ENCODE peak calls at places on chromosomes 2 and 18, in five cellular contexts. B is transverse colon, Z is heart left ventricle, H is adrenal gland, D is gastrocnemius medialis. U is an unnamed sample. For H3K4me1, the result is how much of the 10 kb centered on the place peaks cover.

GRCh38 chr2:45930396-45930792 is 278.9 kb downstream of the PRKCE start:
- DNase-seq in B (no peak), Z (no peak), H (no peak), D (peak), U (no peak)

GRCh38 chr18:37252342-37252741 is 313.3 kb downstream of the CELF4 start:
- DNase-seq in B (no peak), Z (peak), H (no peak), D (no peak), U (no peak)

GRCh38 chr2:154140249-154141025 is 268.7 kb downstream of the GALNT13 start:
- DNase-seq in B (no peak), Z (no peak), H (no peak), D (no peak), U (no peak)

GRCh38 chr2:10238991-10239485 is 63.7 kb upstream of the HPCAL1 start:
- DNase-seq in B (no peak), Z (peak), H (no peak), D (no peak), U (no peak)

GRCh38 chr2:133885847-133886246 is 317.6 kb upstream of the NCKAP5 start:
- DNase-seq in B (no peak), Z (no peak), H (no peak), D (no peak), U (no peak)

GRCh38 chr2:15334650-15335326 is 226.3 kb downstream of the NBAS start:
- DNase-seq in B (no peak), Z (no peak), H (no peak), D (no peak), U (no peak)

GRCh38 chr18:78293940-78294401 is 685.6 kb upstream of the SALL3 start:
- DNase-seq in B (no peak), Z (no peak), H (no peak), D (no peak), U (no peak)

GRCh38 chr2:170369894-170370293 is 191.9 kb downstream of the MYO3B start:
- DNase-seq in B (no peak), Z (no peak), H (no peak), D (no peak), U (no peak)

GRCh38 chr2:104909317-104909716 is 55.4 kb downstream of the POU3F3 start:
- DNase-seq in B (no peak), Z (no peak), H (no peak), D (no peak), U (no peak)

GRCh38 chr18:11587432-11587831 is 22.0 kb upstream of the SLC35G4 start:
- DNase-seq in B (no peak), Z (no peak), H (no peak), D (no peak), U (no peak)

GRCh38 chr2:7627587-7627986 is 710.4 kb downstream of the RNF144A start:
- DNase-seq in B (no peak), Z (no peak), H (no peak), D (no peak), U (no peak)

GRCh38 chr2:230784840-230785239 is 72.2 kb downstream of the CAB39 start:
- DNase-seq in B (no peak), Z (no peak), H (no peak), D (no peak), U (no peak)

GRCh38 chr2:32135409-32135808 is 30.3 kb upstream of the SLC30A6 start:
- DNase-seq in B (peak), Z (no peak), H (peak), D (no peak), U (no peak)

GRCh38 chr2:179261161-179261825 is 3.3 kb downstream of the SESTD1 start:
- DNase-seq in B (no peak), Z (no peak), H (no peak), D (no peak), U (no peak)

GRCh38 chr18:50527636-50528307 is 32.1 kb upstream of the MAPK4 start:
- DNase-seq in B (no peak), Z (no peak), H (no peak), D (no peak), U (no peak)

GRCh38 chr2:205852457-205852856 is 170.2 kb downstream of the NRP2 start:
- DNase-seq in B (no peak), Z (no peak), H (peak), D (peak), U (no peak)

GRCh38 chr2:193103064-193103463 is 908.3 kb upstream of the TMEFF2 start:
- DNase-seq in B (no peak), Z (no peak), H (no peak), D (no peak), U (no peak)

GRCh38 chr2:58571181-58571852 is 330.2 kb upstream of the FANCL start:
- DNase-seq in B (peak), Z (no peak), H (peak), D (no peak), U (no peak)

GRCh38 chr2:220165401-220165800 is 538.0 kb downstream of the SLC4A3 start:
- DNase-seq in B (peak), Z (no peak), H (no peak), D (no peak), U (no peak)

GRCh38 chr2:20582600-20583221 is 68.2 kb downstream of the HS1BP3 start:
- DNase-seq in B (no peak), Z (peak), H (no peak), D (no peak), U (no peak)

GRCh38 chr18:48724455-48724854 is 185.6 kb downstream of the CTIF start:
- DNase-seq in B (peak), Z (no peak), H (no peak), D (no peak), U (no peak)

GRCh38 chr2:211802611-211803010 is 736.0 kb downstream of the ERBB4 start:
- DNase-seq in B (no peak), Z (no peak), H (no peak), D (no peak), U (no peak)

GRCh38 chr2:33770023-33770422 is 170.9 kb upstream of the FAM98A start:
- DNase-seq in B (no peak), Z (no peak), H (no peak), D (no peak), U (no peak)

GRCh38 chr2:238509151-238509820 is 82.6 kb downstream of the ASB1 start:
- DNase-seq in B (no peak), Z (no peak), H (no peak), D (no peak), U (no peak)

GRCh38 chr2:192082121-192082520 is 112.6 kb downstream of the TMEFF2 start:
- DNase-seq in B (no peak), Z (no peak), H (no peak), D (no peak), U (no peak)

GRCh38 chr18:3540805-3541548 is 91.0 kb downstream of the TGIF1 start:
- DNase-seq in B (peak), Z (no peak), H (no peak), D (no peak), U (no peak)

GRCh38 chr2:215982465-215982875 is 30.9 kb downstream of the MREG start:
- DNase-seq in B (no peak), Z (no peak), H (no peak), D (no peak), U (no peak)

GRCh38 chr2:46175409-46175808 is 121.8 kb upstream of the EPAS1 start:
- DNase-seq in B (no peak), Z (no peak), H (no peak), D (no peak), U (no peak)

GRCh38 chr2:9525266-9525665 is 30.4 kb downstream of the ADAM17 start:
- DNase-seq in B (no peak), Z (no peak), H (no peak), D (no peak), U (no peak)

DNA sequence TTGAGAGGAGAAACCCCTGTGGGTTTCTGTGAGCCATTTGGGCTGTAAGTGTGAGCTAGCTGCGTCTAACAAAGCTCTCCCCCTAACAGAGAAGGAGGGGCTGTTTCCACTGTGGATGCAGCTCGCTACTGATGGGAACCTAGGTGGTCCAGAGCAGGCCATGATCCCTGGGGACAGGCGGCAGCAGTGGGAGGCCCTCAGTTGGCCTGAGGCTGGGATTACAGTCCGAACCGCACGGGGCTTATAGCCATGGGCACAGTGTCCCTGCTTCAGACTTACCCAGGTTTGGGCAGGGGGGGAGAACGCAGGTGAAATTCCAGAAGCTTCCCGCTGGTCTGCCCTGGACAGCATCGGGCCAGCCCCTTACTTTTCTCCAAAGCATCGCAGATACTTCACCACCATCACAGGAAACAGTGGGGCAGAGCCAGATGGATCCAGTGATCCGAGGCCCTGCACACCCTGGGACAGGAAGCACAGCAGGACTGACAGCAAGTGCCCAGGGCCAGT is 139.4 kb downstream of the SEPTIN10 start:
- DNase-seq in B (no peak), Z (no peak), H (no peak), D (no peak), U (no peak)
- H3K4me1 ChIP-seq in B (under half), Z (under half), H (under half), D (under half), U (under half)

GRCh38 chr2:65227471-65228248 is at the start of gene ACTR2:
- DNase-seq in B (peak), Z (peak), H (peak), D (peak), U (peak)

GRCh38 chr2:65232636-65233035 is 5.0 kb downstream of the ACTR2 start:
- DNase-seq in B (no peak), Z (no peak), H (no peak), D (no peak), U (no peak)

GRCh38 chr2:65228249-65228750 is 669 bp downstream of the ACTR2 start:
- DNase-seq in B (no peak), Z (no peak), H (peak), D (no peak), U (no peak)

GRCh38 chr2:65231121-65231520 is 3.5 kb downstream of the ACTR2 start:
- DNase-seq in B (no peak), Z (no peak), H (no peak), D (no peak), U (no peak)

DNA sequence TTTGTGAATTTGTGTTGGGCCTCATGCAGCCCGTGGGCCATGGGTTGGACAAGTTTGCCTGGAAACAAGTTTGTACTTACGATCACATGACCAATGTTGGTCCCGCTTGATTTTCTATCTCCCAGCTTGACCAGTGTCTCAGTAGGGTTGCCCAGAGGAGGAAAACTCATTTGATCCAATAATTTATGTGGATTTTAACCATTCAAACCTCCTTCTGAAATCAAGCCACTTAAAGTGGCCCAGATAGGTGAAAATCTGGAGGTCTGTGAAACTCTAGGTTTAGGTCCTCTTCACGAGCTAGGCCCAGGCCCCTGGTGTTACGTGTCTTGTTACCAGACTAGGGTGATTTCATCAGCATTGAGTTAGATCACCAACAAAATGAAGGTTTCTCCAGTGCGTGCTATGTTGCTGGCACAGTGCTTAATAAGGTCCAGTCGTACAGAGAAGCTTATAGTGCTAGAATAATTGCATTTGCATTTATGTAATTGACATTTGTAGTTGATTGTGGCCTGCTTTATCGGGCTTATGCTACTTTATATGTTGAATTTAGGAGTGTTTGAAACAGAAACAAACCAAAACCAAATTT is 4.4 kb downstream of the ACTR2 start:
- DNase-seq in B (no peak), Z (no peak), H (no peak), D (no peak), U (no peak)
- TF ChIP-seq POLR2A in B (no peak), Z (no peak), H (no peak), D (no peak), U (no peak)

GRCh38 chr2:200471928-200472645 is 37.8 kb downstream of the KCTD18 start:
- DNase-seq in B (no peak), Z (no peak), H (no peak), D (no peak), U (no peak)

GRCh38 chr2:200466703-200467418 is 43.0 kb downstream of the KCTD18 start:
- DNase-seq in B (no peak), Z (no peak), H (peak), D (peak), U (no peak)

GRCh38 chr2:200469708-200470600 is 39.9 kb downstream of the KCTD18 start:
- DNase-seq in B (peak), Z (no peak), H (no peak), D (no peak), U (no peak)

GRCh38 chr2:200471324-200471848 is 38.5 kb downstream of the KCTD18 start:
- DNase-seq in B (peak), Z (no peak), H (no peak), D (no peak), U (no peak)

DNA sequence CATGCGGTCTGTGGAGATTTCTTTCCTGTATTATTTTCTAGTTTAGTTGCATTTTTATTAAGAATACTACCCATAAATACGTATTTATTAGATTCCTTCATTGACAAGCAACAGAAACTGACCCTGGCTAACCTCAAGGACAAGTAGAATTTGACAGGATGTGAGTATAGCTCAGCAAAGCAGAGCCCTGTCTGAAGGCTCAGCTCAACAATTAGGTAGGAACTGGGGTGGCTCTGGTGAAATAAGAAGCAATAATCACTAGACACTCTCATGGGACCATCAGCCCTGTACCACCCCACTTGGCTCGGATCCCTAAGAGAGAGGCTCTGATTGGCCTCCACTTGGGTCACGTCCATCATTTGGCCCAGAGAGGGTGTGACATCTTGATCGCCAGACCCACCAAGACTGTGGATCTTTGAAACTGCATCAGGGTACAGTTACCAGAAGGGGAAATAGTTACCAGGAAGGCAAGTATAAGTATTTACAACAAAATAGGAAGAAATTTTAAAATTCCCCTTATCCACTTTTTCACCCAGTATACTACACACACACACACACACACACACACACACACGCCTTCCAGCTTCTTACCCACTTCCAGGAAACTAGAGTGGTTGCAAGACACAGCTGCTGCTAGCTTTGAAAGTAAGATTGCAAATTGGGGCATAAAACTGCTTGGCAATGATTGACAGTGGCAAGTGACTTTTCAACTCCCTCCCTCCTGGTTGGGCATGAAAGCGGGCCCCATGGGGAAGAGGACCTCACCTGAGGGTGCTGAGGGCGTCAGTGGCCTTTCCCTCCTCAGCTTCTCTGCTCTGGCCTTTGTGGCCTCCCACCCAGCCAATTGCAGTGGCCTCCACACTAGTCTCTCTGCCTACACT is 41.8 kb downstream of the KCTD18 start:
- DNase-seq in B (no peak), Z (no peak), H (no peak), D (no peak), U (no peak)
- H3K4me1 ChIP-seq in B (under half), Z (under half), H (under half), D (under half), U (under half)

GRCh38 chr2:75645643-75646042 is 940 bp upstream of the MRPL19 start:
- DNase-seq in B (no peak), Z (no peak), H (no peak), D (no peak), U (no peak)

GRCh38 chr2:75646090-75646582 is 447 bp upstream of the MRPL19 start:
- DNase-seq in B (no peak), Z (no peak), H (no peak), D (no peak), U (no peak)

GRCh38 chr2:75643980-75644379 is 2.6 kb upstream of the MRPL19 start:
- DNase-seq in B (no peak), Z (no peak), H (no peak), D (no peak), U (no peak)

GRCh38 chr2:75647771-75648170 is 1.2 kb downstream of the MRPL19 start:
- DNase-seq in B (no peak), Z (no peak), H (no peak), D (no peak), U (no peak)

DNA sequence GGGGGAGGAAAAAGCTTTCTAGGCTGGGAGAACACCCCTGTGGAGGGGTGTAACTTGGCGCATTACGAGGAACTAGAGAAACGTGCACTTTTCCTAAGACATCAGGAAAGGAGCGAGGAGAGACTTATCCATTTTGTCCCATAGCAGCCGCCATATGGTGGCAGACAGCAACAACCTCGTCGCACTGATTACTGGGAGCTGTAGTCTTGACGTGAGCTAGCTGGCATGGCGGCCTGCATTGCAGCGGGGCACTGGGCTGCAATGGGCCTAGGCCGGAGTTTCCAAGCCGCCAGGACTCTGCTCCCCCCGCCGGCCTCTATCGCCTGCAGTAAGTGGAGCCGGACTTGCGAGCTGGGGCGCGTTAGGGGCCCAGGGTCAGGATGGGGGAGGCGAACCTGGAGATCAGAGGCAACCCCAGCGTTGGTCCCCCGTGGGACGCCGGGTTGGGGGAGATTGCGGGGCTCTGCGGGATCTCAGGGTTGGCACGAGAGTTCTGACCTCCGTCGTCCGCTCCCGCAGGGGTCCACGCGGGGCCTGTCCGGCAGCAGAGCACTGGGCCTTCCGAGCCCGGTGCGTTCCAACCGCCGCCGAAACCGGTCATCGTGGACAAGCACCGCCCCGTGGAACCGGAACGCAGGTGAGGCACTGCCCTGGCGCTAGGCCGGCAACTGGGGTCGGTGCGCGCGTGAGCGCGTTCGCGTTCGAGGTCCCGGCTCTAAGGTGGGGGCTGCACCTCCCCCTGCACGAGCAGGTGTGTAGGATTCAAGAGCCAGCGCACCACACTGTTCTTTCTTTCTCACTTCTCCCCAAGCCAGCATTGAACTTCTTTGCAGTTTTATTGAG is at the start of gene MRPL19:
- DNase-seq in B (peak), Z (peak), H (peak), D (peak), U (peak)
- TF ChIP-seq POLR2A in B (peak), Z (peak), H (no peak), D (peak), U (peak)

GRCh38 chr2:98026927-98027522 is 31.3 kb upstream of the TMEM131 start:
- DNase-seq in B (no peak), Z (no peak), H (no peak), D (no peak), U (no peak)

GRCh38 chr2:98027955-98028593 is 32.3 kb upstream of the TMEM131 start:
- DNase-seq in B (no peak), Z (no peak), H (no peak), D (no peak), U (no peak)

GRCh38 chr2:98026292-98026691 is 30.5 kb upstream of the TMEM131 start:
- DNase-seq in B (no peak), Z (no peak), H (no peak), D (no peak), U (no peak)

GRCh38 chr2:98027535-98027934 is 31.8 kb upstream of the TMEM131 start:
- DNase-seq in B (no peak), Z (no peak), H (no peak), D (no peak), U (no peak)

DNA sequence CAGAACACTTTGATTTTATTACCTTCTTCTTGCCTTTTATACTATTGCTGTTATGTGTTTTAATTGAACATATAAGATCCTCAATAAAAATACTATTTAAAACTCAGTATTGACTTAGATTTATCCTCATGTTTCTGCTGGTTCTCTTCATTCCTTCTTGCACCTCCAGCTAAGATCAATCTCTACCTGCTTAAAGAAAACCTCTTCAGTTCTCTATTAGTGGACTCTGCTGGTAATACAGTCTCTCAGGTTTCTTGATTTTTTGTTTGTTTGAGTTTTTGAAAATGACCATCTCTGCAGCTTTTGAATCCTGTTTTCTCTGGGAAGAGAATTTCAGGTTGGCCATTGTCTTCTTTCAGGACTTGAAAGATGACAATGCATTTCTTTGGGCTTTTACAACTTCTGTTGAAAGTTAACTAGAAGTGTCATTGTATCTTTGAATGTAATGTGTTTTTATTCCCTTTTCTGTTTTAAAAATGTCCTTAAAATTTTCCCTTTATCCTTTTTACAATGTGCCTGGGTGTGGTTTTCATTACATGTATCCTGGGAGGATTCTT is 29.8 kb upstream of the TMEM131 start:
- DNase-seq in B (no peak), Z (no peak), H (no peak), D (no peak), U (no peak)
- H3K4me1 ChIP-seq in B (half or more), Z (under half), H (under half), D (under half), U (under half)